ENCODE peak calls at places on chromosomes 5 and 9, in five cellular contexts. U is fibroblast of pulmonary artery; O is cardiac muscle cell; D is CD8-positive, alpha-beta T cell; L is AG10803. X is an unnamed sample.

GRCh38 chr5:102090770-102091169 is 205.3 kb downstream of the SLCO4C1 start:
- DNase-seq in U (no peak), O (peak), D (no peak), L (no peak), X (no peak)

GRCh38 chr9:36101916-36102741 is 34.4 kb upstream of the GLIPR2 start:
- DNase-seq in U (peak), O (no peak), D (no peak), L (peak), X (peak)

GRCh38 chr5:100872409-100873190 is 30.5 kb downstream of the ST8SIA4 start:
- DNase-seq in U (no peak), O (no peak), D (no peak), L (no peak), X (no peak)

GRCh38 chr5:146369691-146370090 is 31.1 kb downstream of the POU4F3 start:
- DNase-seq in U (peak), O (no peak), D (no peak), L (peak), X (peak)

GRCh38 chr5:83927140-83927733 is 206.6 kb upstream of the HAPLN1 start:
- DNase-seq in U (peak), O (peak), D (no peak), L (peak), X (no peak)

GRCh38 chr5:77679791-77680190 is 41.3 kb upstream of the OTP start:
- DNase-seq in U (peak), O (no peak), D (no peak), L (peak), X (peak)

GRCh38 chr9:75235632-75236031 is 147.3 kb downstream of the OSTF1 start:
- DNase-seq in U (peak), O (no peak), D (no peak), L (no peak), X (no peak)

GRCh38 chr9:88658311-88658822 is 123.4 kb downstream of the NXNL2 start:
- DNase-seq in U (peak), O (no peak), D (no peak), L (peak), X (no peak)

GRCh38 chr9:135499326-135500070 is 984 bp upstream of the MRPS2 start:
- DNase-seq in U (peak), O (peak), D (peak), L (peak), X (no peak)

GRCh38 chr5:106873558-106873957 is 797.2 kb downstream of the EFNA5 start:
- DNase-seq in U (no peak), O (no peak), D (no peak), L (no peak), X (no peak)

GRCh38 chr9:123127512-123128075 is 94.1 kb downstream of the GPR21 start:
- DNase-seq in U (no peak), O (no peak), D (no peak), L (no peak), X (no peak)

GRCh38 chr9:122463828-122464632 is 13.7 kb downstream of the OR1J1 start:
- DNase-seq in U (no peak), O (no peak), D (no peak), L (no peak), X (no peak)

GRCh38 chr5:115349001-115349817 is 52.8 kb upstream of the CCDC112 start:
- DNase-seq in U (peak), O (no peak), D (no peak), L (peak), X (peak)

GRCh38 chr5:159947708-159948358 is 31.6 kb downstream of the ADRA1B start:
- DNase-seq in U (peak), O (no peak), D (no peak), L (peak), X (peak)

GRCh38 chr9:126117631-126118030 is 209.0 kb upstream of the MVB12B start:
- DNase-seq in U (no peak), O (no peak), D (no peak), L (no peak), X (no peak)

DNA sequence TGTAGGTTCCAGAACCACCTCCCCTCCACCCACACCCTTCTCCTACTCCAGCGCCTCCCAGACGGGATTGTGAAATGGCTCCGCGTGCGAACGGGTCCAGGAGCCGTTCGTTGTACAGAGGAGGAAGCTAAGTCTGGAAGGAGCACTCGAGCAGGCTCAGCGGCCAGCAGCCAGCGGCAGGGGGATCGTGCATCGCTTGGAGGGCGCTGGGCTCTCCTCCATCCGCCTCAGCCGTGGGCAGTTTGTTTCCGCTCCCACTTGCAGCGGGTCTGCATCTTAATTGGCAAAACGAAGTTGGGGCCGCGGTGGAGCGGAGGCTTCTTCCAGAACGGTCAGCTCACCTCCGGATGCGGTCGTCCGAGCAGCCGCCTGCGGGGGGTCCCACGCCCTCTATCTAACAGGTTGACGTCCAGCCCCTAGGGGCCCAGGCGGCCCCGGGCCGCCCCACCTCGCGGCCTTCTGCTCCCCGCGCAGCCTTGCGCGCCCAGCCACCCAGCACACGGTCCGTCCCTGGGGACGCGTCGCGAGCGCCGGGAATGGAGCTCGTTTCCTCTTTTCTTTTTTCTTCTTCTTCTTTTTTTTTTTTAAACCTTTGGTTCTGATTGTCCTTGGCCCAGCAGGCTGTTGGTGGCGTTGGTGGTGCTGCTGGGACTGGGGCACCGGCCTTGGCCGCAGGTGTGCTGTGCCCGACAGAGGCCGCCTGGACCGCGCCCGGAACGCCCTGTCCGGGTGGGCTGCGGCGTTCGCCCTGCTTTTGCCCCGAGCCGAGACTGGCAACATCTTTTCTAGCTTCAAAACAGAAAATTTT is 3.9 kb upstream of the BARX1 start:
- DNase-seq in U (peak), O (no peak), D (no peak), L (peak), X (no peak)
- H3K4me3 ChIP-seq in U (no peak), O (peak), D (peak), L (no peak), X (no peak)

GRCh38 chr9:83708515-83709158 is 879 bp upstream of the UBQLN1 start:
- DNase-seq in U (peak), O (peak), D (peak), L (peak), X (peak)

GRCh38 chr9:83715221-83715620 is 7.5 kb upstream of the UBQLN1 start:
- DNase-seq in U (no peak), O (no peak), D (no peak), L (no peak), X (no peak)

GRCh38 chr9:83715794-83716193 is 8.0 kb upstream of the UBQLN1 start:
- DNase-seq in U (no peak), O (no peak), D (no peak), L (no peak), X (no peak)

GRCh38 chr9:83714316-83714715 is 6.6 kb upstream of the UBQLN1 start:
- DNase-seq in U (peak), O (no peak), D (no peak), L (no peak), X (no peak)
- TF ChIP-seq CTCF in U (peak), O (peak), D (peak), L (peak), X (peak)

DNA sequence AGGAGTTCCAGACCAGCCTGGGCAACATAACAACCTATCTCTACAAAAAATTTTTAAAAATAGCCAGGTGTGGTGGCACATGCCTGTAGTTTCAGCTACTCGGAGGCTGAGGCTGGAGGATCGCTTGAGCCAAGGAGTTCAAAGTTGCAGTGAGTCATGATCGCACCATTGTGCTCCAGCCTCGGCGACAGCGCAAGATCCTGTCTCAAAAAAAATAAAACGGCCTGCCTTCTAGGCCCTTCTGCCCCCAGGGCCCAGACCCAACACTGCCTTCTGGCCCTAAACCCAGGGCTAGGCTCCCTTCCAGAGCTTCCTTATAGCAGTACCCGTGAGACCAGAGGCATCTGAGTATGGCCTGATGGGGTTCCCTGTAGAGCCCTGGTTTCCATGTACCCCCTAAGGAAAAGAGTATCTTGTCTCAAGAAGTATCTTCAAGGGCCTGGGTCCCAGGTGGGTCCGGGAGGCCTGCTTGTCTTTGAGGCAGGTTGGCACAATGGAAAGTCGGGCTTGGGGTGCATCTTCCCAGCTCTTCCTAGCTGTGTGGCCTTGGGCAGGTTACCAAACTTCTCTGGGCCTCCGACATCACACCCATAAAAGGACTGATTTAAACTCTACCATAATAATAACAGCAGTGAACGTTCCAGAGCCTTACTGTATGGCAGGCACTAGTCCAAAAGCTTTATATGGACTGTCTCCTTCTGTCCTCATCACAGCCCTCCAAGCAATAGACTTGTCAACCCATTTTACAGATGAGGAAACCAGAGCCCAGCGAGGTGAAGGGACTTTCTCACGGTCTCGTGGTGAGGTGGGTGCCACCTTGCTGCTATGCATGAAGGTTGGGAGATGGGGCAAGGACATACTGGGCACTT is 9.7 kb downstream of the LRRC8A start:
- DNase-seq in U (no peak), O (no peak), D (no peak), L (no peak), X (no peak)
- H3K4me3 ChIP-seq in U (no peak), O (no peak), D (no peak), L (no peak), X (no peak)

DNA sequence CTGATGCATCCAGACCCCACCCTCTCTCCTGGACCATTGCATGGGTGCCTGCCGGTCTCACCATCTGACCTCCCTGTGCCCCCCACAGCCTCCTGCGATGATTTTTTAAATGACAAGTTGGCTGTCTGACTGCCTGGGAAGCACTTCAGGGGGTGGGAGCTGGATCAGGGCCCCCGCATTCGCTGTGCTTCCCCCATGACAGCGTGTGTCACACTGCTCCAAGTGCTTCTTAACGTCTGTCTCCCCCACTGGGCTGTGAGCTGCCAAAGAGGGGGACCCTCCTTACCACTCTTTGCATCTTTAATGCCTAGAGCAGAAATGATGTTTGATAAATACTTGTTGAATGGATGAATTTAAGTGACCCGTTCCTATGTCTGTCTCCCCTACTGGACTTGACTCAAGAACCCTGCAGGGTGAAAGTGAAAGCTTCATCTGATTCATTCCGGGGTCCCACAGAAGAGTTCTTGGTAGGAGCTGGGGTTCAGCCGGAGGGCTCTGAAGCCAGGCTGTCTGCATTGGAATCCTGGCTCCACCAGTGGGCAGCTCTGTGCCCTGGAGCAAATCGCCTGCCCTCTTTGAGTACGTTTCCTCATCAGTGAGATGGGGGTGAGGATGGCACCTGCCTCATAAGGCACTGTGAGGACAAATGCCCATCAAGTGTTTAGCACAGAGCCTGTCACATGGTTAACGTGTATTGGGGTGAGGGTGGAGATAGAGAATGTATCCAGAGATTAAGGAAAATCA is 7.6 kb upstream of the EGR1 start:
- DNase-seq in U (no peak), O (no peak), D (no peak), L (no peak), X (no peak)
- TF ChIP-seq CTCF in U (no peak), O (peak), D (no peak), L (no peak), X (no peak)

GRCh38 chr5:164000819-164001218 is 495.4 kb downstream of the MAT2B start:
- DNase-seq in U (no peak), O (no peak), D (no peak), L (no peak), X (no peak)

GRCh38 chr5:164002214-164002613 is 496.8 kb downstream of the MAT2B start:
- DNase-seq in U (no peak), O (no peak), D (no peak), L (no peak), X (no peak)

GRCh38 chr5:163997965-163998364 is 492.5 kb downstream of the MAT2B start:
- DNase-seq in U (no peak), O (no peak), D (no peak), L (no peak), X (no peak)

GRCh38 chr5:164002653-164003052 is 497.2 kb downstream of the MAT2B start:
- DNase-seq in U (no peak), O (no peak), D (no peak), L (peak), X (no peak)

DNA sequence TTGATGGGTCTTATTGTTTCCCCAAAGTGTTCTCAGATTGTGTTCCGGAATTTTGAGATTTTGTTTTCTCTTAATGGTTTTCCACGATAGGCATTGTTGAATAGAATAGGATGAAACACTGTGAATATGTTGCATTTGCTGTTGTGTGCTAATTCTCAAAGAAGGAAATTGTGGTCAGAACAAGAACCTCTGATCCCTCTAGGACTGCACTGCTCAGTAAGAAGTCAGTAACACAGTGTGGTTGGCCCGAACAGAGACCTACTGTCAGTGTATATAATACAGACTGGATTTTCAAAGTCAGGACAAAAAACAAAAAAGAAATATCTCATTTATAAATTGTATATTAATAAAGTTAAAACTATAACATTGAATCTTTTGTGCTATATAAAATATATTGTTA is 494.8 kb downstream of the MAT2B start:
- DNase-seq in U (no peak), O (no peak), D (no peak), L (no peak), X (no peak)
- H3K4me3 ChIP-seq in U (no peak), O (no peak), D (no peak), L (no peak), X (no peak)